ENCODE peak calls at places on chromosomes 13 and 19, in ten cellular contexts. S is fibroblast of lung; J is CD4-positive, CD25-positive, alpha-beta regulatory T cell; E is epithelial cell of esophagus; O is AG04450; T is MG63; M is right cardiac atrium; P is IMR-90; Y is psoas muscle; R is CD8-positive, alpha-beta memory T cell. I is an unnamed sample.

GRCh38 chr19:41696402-41697197 is 8.5 kb upstream of the CEACAM7 start:
- DNase-seq in S (no peak), J (peak; percentile 5), E (peak; percentile 28), O (no peak), T (no peak), M (no peak), P (no peak), Y (no peak), R (no peak), I (peak; percentile 11)

GRCh38 chr19:54418030-54418929 is 3.0 kb downstream of the TTYH1 start:
- DNase-seq in S (no peak), J (peak; percentile 53), E (no peak), O (no peak), T (no peak), M (no peak), P (peak; percentile 19), Y (no peak), R (no peak), I (no peak)

GRCh38 chr13:96025283-96025682 is 27.9 kb downstream of the UGGT2 start:
- DNase-seq in S (peak; percentile 7), J (no peak), E (peak; percentile 19), O (no peak), T (no peak), M (no peak), P (no peak), Y (no peak), R (no peak), I (no peak)

GRCh38 chr13:36530861-36531590 is 98.7 kb downstream of the CCNA1 start:
- DNase-seq in S (no peak), J (no peak), E (no peak), O (no peak), T (no peak), M (no peak), P (no peak), Y (no peak), R (no peak), I (no peak)

GRCh38 chr19:31312004-31312403 is 37.2 kb downstream of the TSHZ3 start:
- DNase-seq in S (peak; percentile 68), J (no peak), E (peak; percentile 10), O (peak; percentile 18), T (peak; percentile 70), M (no peak), P (peak; percentile 87), Y (no peak), R (no peak), I (no peak)

GRCh38 chr13:40148103-40148502 is 492.6 kb downstream of the COG6 start:
- DNase-seq in S (no peak), J (no peak), E (no peak), O (no peak), T (no peak), M (no peak), P (no peak), Y (no peak), R (peak; percentile 55), I (no peak)

GRCh38 chr13:20414475-20415287 is 111.0 kb downstream of the CRYL1 start:
- DNase-seq in S (no peak), J (no peak), E (peak; percentile 23), O (no peak), T (no peak), M (no peak), P (no peak), Y (no peak), R (no peak), I (no peak)

GRCh38 chr19:9086761-9087160 is at the start of gene OR1M1:
- DNase-seq in S (no peak), J (no peak), E (no peak), O (no peak), T (no peak), M (no peak), P (no peak), Y (no peak), R (no peak), I (no peak)

GRCh38 chr19:41849067-41849466 is 4.2 kb downstream of the DMRTC2 start:
- DNase-seq in S (no peak), J (no peak), E (no peak), O (no peak), T (no peak), M (no peak), P (no peak), Y (no peak), R (no peak), I (no peak)

GRCh38 chr19:995051-995827 is 5.0 kb upstream of the GRIN3B start:
- DNase-seq in S (no peak), J (no peak), E (no peak), O (no peak), T (no peak), M (peak; percentile 35), P (no peak), Y (no peak), R (no peak), I (no peak)

GRCh38 chr19:5881543-5882299 is 11.4 kb upstream of the FUT5 start:
- DNase-seq in S (no peak), J (no peak), E (no peak), O (no peak), T (no peak), M (no peak), P (no peak), Y (no peak), R (no peak), I (no peak)

GRCh38 chr19:29845576-29846176 is 33.9 kb downstream of the CCNE1 start:
- DNase-seq in S (no peak), J (peak; percentile 39), E (peak; percentile 37), O (no peak), T (peak; percentile 51), M (no peak), P (peak; percentile 18), Y (no peak), R (peak; percentile 42), I (no peak)

GRCh38 chr13:33867472-33867871 is 49.5 kb downstream of the RFC3 start:
- DNase-seq in S (no peak), J (no peak), E (no peak), O (no peak), T (no peak), M (no peak), P (no peak), Y (no peak), R (no peak), I (no peak)

GRCh38 chr13:40063278-40063698 is 407.8 kb downstream of the COG6 start:
- DNase-seq in S (no peak), J (no peak), E (no peak), O (no peak), T (peak; percentile 59), M (no peak), P (no peak), Y (no peak), R (no peak), I (no peak)

GRCh38 chr13:24713022-24713421 is 32.8 kb downstream of the ATP12A start:
- DNase-seq in S (no peak), J (no peak), E (no peak), O (no peak), T (peak; percentile 15), M (peak; percentile 62), P (no peak), Y (no peak), R (no peak), I (no peak)

GRCh38 chr13:79678100-79678499 is 197.1 kb downstream of the NDFIP2 start:
- DNase-seq in S (peak; percentile 8), J (no peak), E (peak; percentile 34), O (no peak), T (no peak), M (no peak), P (peak; percentile 44), Y (no peak), R (no peak), I (no peak)

GRCh38 chr19:51114087-51114714 is 6.0 kb upstream of the CTU1 start:
- DNase-seq in S (no peak), J (peak; percentile 60), E (no peak), O (no peak), T (no peak), M (no peak), P (no peak), Y (no peak), R (peak; percentile 23), I (no peak)

GRCh38 chr19:31261651-31262331 is 87.4 kb downstream of the TSHZ3 start:
- DNase-seq in S (peak; percentile 91), J (no peak), E (no peak), O (peak; percentile 8), T (no peak), M (no peak), P (peak; percentile 38), Y (no peak), R (no peak), I (peak; percentile 5)

GRCh38 chr13:112629161-112629560 is 41.2 kb upstream of the TUBGCP3 start:
- DNase-seq in S (no peak), J (no peak), E (no peak), O (no peak), T (no peak), M (no peak), P (no peak), Y (no peak), R (no peak), I (no peak)
- H3K4me3 ChIP-seq in S (no peak overlapping the region), J (no peak overlapping the region), E (no peak overlapping the region), O (no peak overlapping the region), T (no peak overlapping the region), M (no peak overlapping the region), P (no peak overlapping the region), Y (no peak overlapping the region), R (no peak overlapping the region), I (no peak overlapping the region)

DNA sequence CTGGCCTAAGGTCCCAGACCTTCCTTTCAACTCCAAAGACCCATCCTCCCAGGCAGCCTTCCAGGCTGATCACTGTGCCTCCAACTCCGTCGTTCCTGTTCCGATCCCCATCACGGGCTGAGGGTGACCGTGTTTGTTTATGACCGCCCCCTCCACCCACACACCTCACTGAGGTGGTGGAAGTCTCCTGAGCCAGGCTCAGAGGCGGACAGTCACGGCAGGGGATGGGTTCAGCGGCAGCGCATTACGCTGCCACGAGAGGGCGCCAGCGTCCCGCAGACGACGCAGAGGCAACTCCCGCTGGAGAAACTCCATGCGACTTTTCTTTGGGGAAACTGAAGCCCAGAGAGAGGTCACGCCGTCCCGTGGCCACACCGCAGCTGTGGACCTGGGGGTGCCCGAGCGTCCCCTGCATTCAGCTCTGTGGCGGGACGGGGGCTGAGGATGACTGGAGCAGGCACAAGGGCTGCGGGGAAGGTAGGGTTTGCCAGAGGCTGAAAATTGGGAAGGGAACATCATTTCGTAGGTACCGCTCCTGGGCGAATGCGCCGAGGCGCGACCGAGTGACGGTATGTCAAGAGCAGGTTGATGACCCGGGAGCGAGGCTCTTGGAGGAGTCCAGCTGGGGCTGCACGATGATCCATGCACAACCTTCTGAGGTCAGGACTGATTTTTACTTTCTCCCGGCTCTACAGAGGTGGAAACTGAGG is 920 bp upstream of the ARRDC2 start:
- DNase-seq in S (peak; percentile 70), J (peak; percentile 78), E (peak; percentile 76), O (no peak), T (peak; percentile 71), M (peak; percentile 94), P (peak; percentile 62), Y (peak; percentile 84), R (peak; percentile 82), I (peak; percentile 41)
- H3K4me3 ChIP-seq in S (peak overlapping the region; percentile 49), J (peak overlapping the region; percentile 67), E (peak overlapping the region; percentile 51), O (peak overlapping the region; percentile 58), T (peak overlapping the region; percentile 40), M (peak overlapping the region; percentile 58), P (peak overlapping the region; percentile 41), Y (peak overlapping the region; percentile 85), R (peak overlapping the region; percentile 70), I (peak overlapping the region; percentile 42)

GRCh38 chr19:49954092-49954825 is 6.7 kb downstream of the SIGLEC11 start:
- DNase-seq in S (peak; percentile 24), J (no peak), E (peak; percentile 54), O (no peak), T (no peak), M (no peak), P (peak; percentile 14), Y (no peak), R (no peak), I (no peak)
- H3K4me3 ChIP-seq in S (no peak overlapping the region), J (no peak overlapping the region), E (no peak overlapping the region), O (no peak overlapping the region), T (no peak overlapping the region), M (no peak overlapping the region), P (no peak overlapping the region), Y (no peak overlapping the region), R (no peak overlapping the region), I (no peak overlapping the region)

GRCh38 chr13:46178143-46178542 is 3.8 kb downstream of the LCP1 start:
- DNase-seq in S (no peak), J (no peak), E (no peak), O (no peak), T (no peak), M (no peak), P (no peak), Y (no peak), R (no peak), I (no peak)
- H3K4me3 ChIP-seq in S (no peak overlapping the region), J (peak overlapping the region; percentile 100), E (no peak overlapping the region), O (no peak overlapping the region), T (no peak overlapping the region), M (no peak overlapping the region), P (no peak overlapping the region), Y (no peak overlapping the region), R (peak overlapping the region; percentile 27), I (no peak overlapping the region)

I was measured in Jurkat, Clone E6-1.